ENCODE peak calls at places on chromosome 15, in nine cellular contexts. One of them, this sample, is unnamed. For H3K4me1, the result is how much of the 10 kb centered on the place peaks cover.

GRCh38 chr15:31235298-31236183 is 91.1 kb upstream of the KLF13 start:
- DNase-seq in spleen: peak
- DNase-seq in cardiac muscle cell: peak
- DNase-seq in PC-3: no peak
- DNase-seq in CD8-positive, alpha-beta memory T cell: no peak
- DNase-seq in IMR-90: no peak
- DNase-seq in uterus: peak
- DNase-seq in K562: no peak
- DNase-seq in hepatocyte: peak
- DNase-seq in this sample: peak

GRCh38 chr15:88637841-88638625 is 783 bp upstream of the ISG20 start:
- DNase-seq in uterus: no peak
- DNase-seq in IMR-90: no peak
- DNase-seq in CD8-positive, alpha-beta memory T cell: no peak
- DNase-seq in PC-3: no peak
- DNase-seq in K562: no peak
- DNase-seq in spleen: peak
- DNase-seq in cardiac muscle cell: no peak
- DNase-seq in hepatocyte: peak
- DNase-seq in this sample: no peak

GRCh38 chr15:74032046-74032445 is 37.5 kb downstream of the PML start:
- DNase-seq in cardiac muscle cell: no peak
- DNase-seq in K562: no peak
- DNase-seq in spleen: no peak
- DNase-seq in CD8-positive, alpha-beta memory T cell: no peak
- DNase-seq in uterus: no peak
- DNase-seq in PC-3: no peak
- DNase-seq in IMR-90: no peak
- DNase-seq in hepatocyte: no peak
- DNase-seq in this sample: no peak

GRCh38 chr15:101210466-101210865 is 41.4 kb downstream of the CHSY1 start:
- DNase-seq in cardiac muscle cell: no peak
- DNase-seq in spleen: no peak
- DNase-seq in PC-3: no peak
- DNase-seq in uterus: no peak
- DNase-seq in K562: no peak
- DNase-seq in CD8-positive, alpha-beta memory T cell: no peak
- DNase-seq in IMR-90: peak
- DNase-seq in hepatocyte: no peak
- DNase-seq in this sample: no peak

GRCh38 chr15:60706145-60706544 is 227.2 kb upstream of the ICE2 start:
- DNase-seq in uterus: no peak
- DNase-seq in CD8-positive, alpha-beta memory T cell: no peak
- DNase-seq in hepatocyte: no peak
- DNase-seq in IMR-90: no peak
- DNase-seq in K562: no peak
- DNase-seq in PC-3: no peak
- DNase-seq in spleen: no peak
- DNase-seq in cardiac muscle cell: no peak
- DNase-seq in this sample: no peak

GRCh38 chr15:25763206-25763880 is 99.8 kb downstream of the ATP10A start:
- DNase-seq in uterus: no peak
- DNase-seq in CD8-positive, alpha-beta memory T cell: no peak
- DNase-seq in spleen: no peak
- DNase-seq in K562: no peak
- DNase-seq in PC-3: no peak
- DNase-seq in IMR-90: peak
- DNase-seq in cardiac muscle cell: no peak
- DNase-seq in hepatocyte: peak
- DNase-seq in this sample: no peak

GRCh38 chr15:72375846-72376581 is at the start of gene HEXA:
- DNase-seq in hepatocyte: peak
- DNase-seq in cardiac muscle cell: peak
- DNase-seq in IMR-90: peak
- DNase-seq in spleen: peak
- DNase-seq in K562: peak
- DNase-seq in uterus: peak
- DNase-seq in PC-3: no peak
- DNase-seq in CD8-positive, alpha-beta memory T cell: peak
- DNase-seq in this sample: peak

GRCh38 chr15:69080203-69080957 is 65.9 kb downstream of the NOX5 start:
- DNase-seq in spleen: no peak
- DNase-seq in cardiac muscle cell: no peak
- DNase-seq in uterus: no peak
- DNase-seq in K562: no peak
- DNase-seq in hepatocyte: no peak
- DNase-seq in CD8-positive, alpha-beta memory T cell: no peak
- DNase-seq in IMR-90: no peak
- DNase-seq in PC-3: peak
- DNase-seq in this sample: no peak

GRCh38 chr15:65249641-65250040 is 37.0 kb downstream of the PARP16 start:
- DNase-seq in cardiac muscle cell: no peak
- DNase-seq in uterus: no peak
- DNase-seq in PC-3: no peak
- DNase-seq in spleen: no peak
- DNase-seq in K562: no peak
- DNase-seq in hepatocyte: no peak
- DNase-seq in IMR-90: peak
- DNase-seq in CD8-positive, alpha-beta memory T cell: no peak
- DNase-seq in this sample: no peak

DNA sequence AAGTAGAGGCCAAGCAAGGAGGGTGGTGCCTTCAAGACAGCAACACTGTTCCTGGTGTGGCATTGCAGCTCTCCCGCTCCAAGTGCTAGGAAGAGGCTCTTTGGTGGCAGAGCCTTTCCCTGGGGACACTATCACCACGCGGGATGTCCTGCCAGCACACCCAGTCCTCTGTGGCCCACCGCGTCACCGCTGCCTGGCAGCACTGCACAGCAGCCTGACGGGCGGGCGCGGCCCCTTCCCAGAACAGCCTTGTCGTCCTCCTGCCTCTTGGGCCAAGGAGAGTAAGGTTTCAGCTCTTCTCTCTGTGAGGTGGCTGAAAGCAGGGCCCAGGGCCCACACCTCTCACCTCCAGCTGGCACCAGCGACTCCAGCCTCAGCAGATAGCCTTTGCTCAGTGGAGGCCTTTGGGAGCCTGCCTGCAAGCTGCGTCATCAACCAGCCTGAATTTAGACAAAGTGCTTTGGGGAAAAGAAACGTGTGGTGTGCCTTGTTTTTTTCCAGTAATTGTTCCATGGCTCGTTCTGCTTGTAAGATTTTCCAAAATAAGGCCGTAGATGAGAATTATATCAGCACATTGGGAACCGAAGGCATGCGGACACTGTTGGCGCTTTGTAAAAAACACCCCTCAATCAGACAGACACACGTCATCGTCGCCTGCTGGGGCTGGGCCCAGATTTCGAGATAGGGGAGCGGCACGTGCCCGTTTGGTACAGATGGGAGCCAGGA is 65.0 kb downstream of the AAGAB start:
- DNase-seq in PC-3: no peak
- DNase-seq in K562: no peak
- DNase-seq in cardiac muscle cell: no peak
- DNase-seq in CD8-positive, alpha-beta memory T cell: no peak
- DNase-seq in hepatocyte: no peak
- DNase-seq in uterus: peak
- DNase-seq in spleen: peak
- DNase-seq in IMR-90: peak
- DNase-seq in this sample: peak
- H3K4me1 ChIP-seq in PC-3: under half
- H3K4me1 ChIP-seq in K562: under half
- H3K4me1 ChIP-seq in cardiac muscle cell: under half
- H3K4me1 ChIP-seq in CD8-positive, alpha-beta memory T cell: under half
- H3K4me1 ChIP-seq in hepatocyte: under half
- H3K4me1 ChIP-seq in uterus: under half
- H3K4me1 ChIP-seq in spleen: under half
- H3K4me1 ChIP-seq in IMR-90: half or more
- H3K4me1 ChIP-seq in this sample: under half

GRCh38 chr15:90191795-90192494 is 9.2 kb upstream of the SEMA4B start:
- DNase-seq in CD8-positive, alpha-beta memory T cell: no peak
- DNase-seq in PC-3: no peak
- DNase-seq in hepatocyte: peak
- DNase-seq in IMR-90: no peak
- DNase-seq in cardiac muscle cell: peak
- DNase-seq in spleen: peak
- DNase-seq in uterus: peak
- DNase-seq in K562: peak
- DNase-seq in this sample: peak

GRCh38 chr15:90191344-90191687 is 9.8 kb upstream of the SEMA4B start:
- DNase-seq in CD8-positive, alpha-beta memory T cell: no peak
- DNase-seq in K562: no peak
- DNase-seq in PC-3: no peak
- DNase-seq in uterus: no peak
- DNase-seq in hepatocyte: no peak
- DNase-seq in IMR-90: no peak
- DNase-seq in cardiac muscle cell: no peak
- DNase-seq in spleen: no peak
- DNase-seq in this sample: no peak

GRCh38 chr15:90190606-90191343 is 10.4 kb upstream of the SEMA4B start:
- DNase-seq in PC-3: no peak
- DNase-seq in K562: peak
- DNase-seq in IMR-90: no peak
- DNase-seq in hepatocyte: no peak
- DNase-seq in CD8-positive, alpha-beta memory T cell: no peak
- DNase-seq in spleen: peak
- DNase-seq in cardiac muscle cell: no peak
- DNase-seq in uterus: no peak
- DNase-seq in this sample: no peak

GRCh38 chr15:90194655-90195054 is 6.5 kb upstream of the SEMA4B start:
- DNase-seq in IMR-90: no peak
- DNase-seq in PC-3: no peak
- DNase-seq in CD8-positive, alpha-beta memory T cell: no peak
- DNase-seq in K562: no peak
- DNase-seq in cardiac muscle cell: no peak
- DNase-seq in hepatocyte: no peak
- DNase-seq in uterus: no peak
- DNase-seq in spleen: no peak
- DNase-seq in this sample: no peak

DNA sequence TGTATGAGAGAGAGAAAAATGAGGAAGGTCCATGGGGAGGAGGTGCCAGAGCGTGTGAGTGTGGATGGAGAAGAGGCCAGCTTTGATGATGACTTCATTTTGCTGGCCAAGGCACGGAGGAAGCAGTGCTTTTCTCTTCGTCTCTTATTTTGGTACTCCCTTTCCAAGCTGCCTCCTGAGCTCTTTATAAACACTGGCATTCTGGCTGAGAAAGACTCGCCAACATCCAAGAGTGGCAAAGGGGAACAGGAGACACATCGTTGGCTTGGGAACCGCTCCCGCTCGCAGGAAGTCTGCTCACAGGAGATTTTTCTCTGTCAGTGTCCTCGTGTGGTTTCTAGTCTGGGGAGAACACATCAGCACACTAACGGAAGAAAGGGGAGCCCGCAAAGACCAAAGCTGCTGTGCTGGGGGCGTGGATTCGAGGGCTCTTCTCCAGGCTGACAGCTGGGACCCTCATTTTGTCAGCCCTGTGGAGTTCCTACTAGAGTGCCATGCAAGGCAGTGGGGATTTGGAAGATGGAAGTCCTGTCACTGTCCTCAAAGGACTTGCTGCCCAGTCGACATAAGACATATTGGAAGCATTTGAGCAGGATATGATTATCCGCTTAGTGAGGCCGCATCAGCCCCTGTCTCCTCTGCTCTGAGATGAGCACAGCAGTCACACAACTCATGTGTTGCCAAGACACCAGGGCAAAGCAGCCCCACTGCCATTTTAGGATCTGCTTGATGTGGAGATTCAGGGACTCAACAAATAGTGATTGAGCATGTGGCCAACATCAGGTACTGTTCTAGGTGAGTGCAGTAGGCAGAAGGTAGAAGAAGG is 8.0 kb upstream of the SEMA4B start:
- DNase-seq in spleen: peak
- DNase-seq in CD8-positive, alpha-beta memory T cell: no peak
- DNase-seq in uterus: no peak
- DNase-seq in hepatocyte: no peak
- DNase-seq in cardiac muscle cell: no peak
- DNase-seq in PC-3: no peak
- DNase-seq in K562: no peak
- DNase-seq in IMR-90: peak
- DNase-seq in this sample: no peak
- H3K4me1 ChIP-seq in spleen: half or more
- H3K4me1 ChIP-seq in CD8-positive, alpha-beta memory T cell: under half
- H3K4me1 ChIP-seq in uterus: under half
- H3K4me1 ChIP-seq in hepatocyte: under half
- H3K4me1 ChIP-seq in cardiac muscle cell: under half
- H3K4me1 ChIP-seq in PC-3: under half
- H3K4me1 ChIP-seq in K562: under half
- H3K4me1 ChIP-seq in IMR-90: under half
- H3K4me1 ChIP-seq in this sample: under half

DNA sequence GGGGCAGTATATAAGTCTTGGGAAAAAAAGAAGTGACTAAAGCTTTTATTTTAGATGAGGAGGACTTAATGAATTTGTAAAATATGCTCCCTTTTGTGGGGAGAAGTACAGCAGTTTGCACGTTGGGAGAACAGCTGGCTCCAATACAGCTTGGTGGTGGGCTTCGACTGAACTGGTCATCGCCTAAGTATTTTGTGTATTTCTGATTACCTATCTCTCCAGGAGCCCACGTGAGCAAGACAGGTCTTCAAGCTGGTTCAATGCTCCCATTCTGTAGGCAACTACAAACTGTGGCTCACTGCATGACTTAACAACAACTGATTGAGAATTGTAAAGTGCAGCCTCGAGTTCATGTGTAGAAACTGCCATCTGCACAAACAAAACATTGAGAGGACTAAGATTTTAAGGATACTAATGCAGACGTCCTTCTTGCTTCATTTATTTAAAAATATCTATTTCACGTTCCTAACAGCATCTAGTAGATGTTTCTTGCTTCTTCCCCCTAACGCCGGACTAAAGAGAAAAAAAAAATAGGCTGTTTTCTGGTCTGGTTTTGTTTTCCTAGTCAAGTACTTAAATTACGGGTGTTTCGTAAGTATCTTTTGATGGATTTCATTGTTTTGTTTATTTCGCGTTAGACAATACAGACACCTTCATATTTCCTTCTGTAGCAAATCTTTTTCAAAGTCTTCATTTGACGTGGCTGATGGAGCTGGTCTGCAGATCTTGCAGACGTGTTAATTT is 1.4 kb upstream of the GREM1 start:
- DNase-seq in PC-3: no peak
- DNase-seq in CD8-positive, alpha-beta memory T cell: no peak
- DNase-seq in uterus: no peak
- DNase-seq in K562: no peak
- DNase-seq in spleen: no peak
- DNase-seq in cardiac muscle cell: no peak
- DNase-seq in IMR-90: no peak
- DNase-seq in hepatocyte: no peak
- DNase-seq in this sample: no peak
- H3K4me1 ChIP-seq in PC-3: under half
- H3K4me1 ChIP-seq in CD8-positive, alpha-beta memory T cell: under half
- H3K4me1 ChIP-seq in uterus: under half
- H3K4me1 ChIP-seq in K562: under half
- H3K4me1 ChIP-seq in spleen: under half
- H3K4me1 ChIP-seq in cardiac muscle cell: under half
- H3K4me1 ChIP-seq in IMR-90: under half
- H3K4me1 ChIP-seq in hepatocyte: under half
- H3K4me1 ChIP-seq in this sample: under half

DNA sequence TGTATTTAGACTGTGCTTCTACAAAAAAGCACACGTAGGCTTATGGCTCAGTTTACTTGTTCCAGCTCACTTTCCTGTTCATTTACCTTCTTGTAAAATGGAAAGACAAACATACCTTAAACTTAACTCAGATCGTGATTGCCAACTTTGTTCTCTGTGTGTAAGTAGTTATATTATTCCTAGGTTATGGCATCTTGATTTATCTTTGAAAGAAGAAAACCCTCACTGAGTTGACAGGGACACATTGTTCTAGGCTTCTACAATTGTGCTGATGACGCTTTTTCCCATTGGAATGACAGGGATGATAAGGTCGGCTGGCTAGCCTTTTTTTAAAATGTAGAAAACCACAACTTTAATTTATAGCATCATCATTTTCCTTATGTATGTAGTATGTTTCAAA is 140.7 kb downstream of the IGF1R start:
- DNase-seq in uterus: no peak
- DNase-seq in PC-3: peak
- DNase-seq in CD8-positive, alpha-beta memory T cell: no peak
- DNase-seq in K562: no peak
- DNase-seq in cardiac muscle cell: no peak
- DNase-seq in spleen: no peak
- DNase-seq in IMR-90: no peak
- DNase-seq in hepatocyte: no peak
- DNase-seq in this sample: no peak
- H3K4me1 ChIP-seq in uterus: under half
- H3K4me1 ChIP-seq in PC-3: under half
- H3K4me1 ChIP-seq in CD8-positive, alpha-beta memory T cell: under half
- H3K4me1 ChIP-seq in K562: under half
- H3K4me1 ChIP-seq in cardiac muscle cell: under half
- H3K4me1 ChIP-seq in spleen: half or more
- H3K4me1 ChIP-seq in IMR-90: under half
- H3K4me1 ChIP-seq in hepatocyte: half or more
- H3K4me1 ChIP-seq in this sample: under half